ENCODE peak calls at places on chromosomes 2 and 18, in nine cellular contexts. X is RWPE1; T is hypothalamus; I is smooth muscle cell of the brain vasculature; U is coronary artery; H is right cardiac atrium; L is activated CD4-positive, alpha-beta T cell treated with anti-CD3 and anti-CD28 coated beads, Interleukin-2, amount 50 U/mL, for 24 hours; V is T-helper 2 cell; Y is hepatic stellate cell. E is an unnamed sample.

GRCh38 chr2:107719141-107719540 is 107.6 kb upstream of the RGPD4 start:
- DNase-seq in X (no peak), T (no peak), I (no peak), U (no peak), H (no peak), L (no peak), V (no peak), Y (no peak), E (no peak)

GRCh38 chr18:2872095-2872494 is 25.3 kb downstream of the EMILIN2 start:
- DNase-seq in X (no peak), T (no peak), I (no peak), U (peak), H (no peak), L (no peak), V (no peak), Y (no peak), E (no peak)

GRCh38 chr2:218046234-218046633 is 22.8 kb upstream of the RUFY4 start:
- DNase-seq in X (no peak), T (no peak), I (no peak), U (no peak), H (no peak), L (no peak), V (no peak), Y (no peak), E (no peak)

GRCh38 chr18:74902170-74902465 is 304.4 kb downstream of the ZNF407 start:
- DNase-seq in X (no peak), T (no peak), I (no peak), U (no peak), H (no peak), L (no peak), V (no peak), Y (no peak), E (no peak)

GRCh38 chr2:85888020-85888744 is 608 bp downstream of the ST3GAL5 start:
- DNase-seq in X (peak), T (no peak), I (no peak), U (no peak), H (peak), L (peak), V (peak), Y (no peak), E (peak)

GRCh38 chr2:182447843-182448242 is 21.0 kb upstream of the PDE1A start:
- DNase-seq in X (no peak), T (no peak), I (no peak), U (no peak), H (no peak), L (no peak), V (no peak), Y (no peak), E (no peak)

GRCh38 chr18:75297731-75298130 is 87.1 kb downstream of the TSHZ1 start:
- DNase-seq in X (no peak), T (no peak), I (no peak), U (no peak), H (no peak), L (no peak), V (no peak), Y (no peak), E (no peak)

GRCh38 chr2:1613731-1614354 is 130.5 kb downstream of the PXDN start:
- DNase-seq in X (no peak), T (no peak), I (peak), U (no peak), H (no peak), L (no peak), V (no peak), Y (no peak), E (no peak)

GRCh38 chr2:182618672-182619079 is 97.4 kb upstream of the DNAJC10 start:
- DNase-seq in X (no peak), T (no peak), I (no peak), U (no peak), H (no peak), L (no peak), V (no peak), Y (no peak), E (no peak)

GRCh38 chr2:237597680-237598145 is 7.2 kb upstream of the RAB17 start:
- DNase-seq in X (no peak), T (no peak), I (no peak), U (no peak), H (peak), L (no peak), V (no peak), Y (no peak), E (no peak)

GRCh38 chr2:232310189-232310588 is 68.4 kb upstream of the ALPP start:
- DNase-seq in X (no peak), T (no peak), I (no peak), U (peak), H (no peak), L (no peak), V (no peak), Y (no peak), E (no peak)

GRCh38 chr18:47756364-47757016 is 174.0 kb downstream of the SMAD2 start:
- DNase-seq in X (peak), T (peak), I (no peak), U (no peak), H (peak), L (peak), V (peak), Y (peak), E (peak)

GRCh38 chr2:106272202-106272807 is 78.2 kb upstream of the UXS1 start:
- DNase-seq in X (no peak), T (no peak), I (no peak), U (no peak), H (no peak), L (no peak), V (no peak), Y (no peak), E (no peak)

GRCh38 chr2:72813841-72814240 is 12.0 kb downstream of the EXOC6B start:
- DNase-seq in X (peak), T (no peak), I (no peak), U (no peak), H (no peak), L (no peak), V (no peak), Y (peak), E (no peak)

GRCh38 chr2:120673571-120674061 is 62.1 kb upstream of the GLI2 start:
- DNase-seq in X (no peak), T (no peak), I (no peak), U (peak), H (peak), L (no peak), V (no peak), Y (no peak), E (no peak)

GRCh38 chr2:122078451-122078850 is 323.0 kb downstream of the TSN start:
- DNase-seq in X (no peak), T (no peak), I (no peak), U (no peak), H (no peak), L (no peak), V (no peak), Y (peak), E (no peak)

GRCh38 chr2:235027558-235028214 is 75.9 kb downstream of the SH3BP4 start:
- DNase-seq in X (peak), T (no peak), I (no peak), U (no peak), H (no peak), L (no peak), V (no peak), Y (no peak), E (no peak)

GRCh38 chr18:11751305-11752115 is 62.4 kb downstream of the GNAL start:
- DNase-seq in X (no peak), T (no peak), I (no peak), U (no peak), H (no peak), L (no peak), V (no peak), Y (no peak), E (no peak)

GRCh38 chr2:109499549-109499948 is 114.2 kb downstream of the SEPTIN10 start:
- DNase-seq in X (no peak), T (no peak), I (no peak), U (no peak), H (peak), L (no peak), V (no peak), Y (no peak), E (no peak)

GRCh38 chr18:9469700-9470099 is 5.6 kb upstream of the RALBP1 start:
- DNase-seq in X (no peak), T (no peak), I (no peak), U (no peak), H (no peak), L (no peak), V (no peak), Y (no peak), E (no peak)

GRCh38 chr2:46970334-46971288 is 55.0 kb upstream of the MCFD2 start:
- DNase-seq in X (peak), T (no peak), I (no peak), U (peak), H (peak), L (no peak), V (no peak), Y (peak), E (no peak)

GRCh38 chr2:174588463-174588862 is 9.1 kb downstream of the WIPF1 start:
- DNase-seq in X (no peak), T (no peak), I (no peak), U (no peak), H (peak), L (no peak), V (no peak), Y (no peak), E (no peak)

GRCh38 chr2:134235771-134236170 is 18.1 kb upstream of the MGAT5 start:
- DNase-seq in X (no peak), T (no peak), I (no peak), U (no peak), H (no peak), L (no peak), V (no peak), Y (no peak), E (no peak)

GRCh38 chr2:15531095-15531854 is 29.9 kb downstream of the NBAS start:
- DNase-seq in X (no peak), T (no peak), I (no peak), U (no peak), H (no peak), L (no peak), V (no peak), Y (no peak), E (no peak)

GRCh38 chr2:218168016-218168415 is 1.3 kb upstream of the CXCR1 start:
- DNase-seq in X (no peak), T (no peak), I (no peak), U (no peak), H (no peak), L (no peak), V (no peak), Y (no peak), E (no peak)

GRCh38 chr2:168624028-168624427 is 168.0 kb downstream of the CERS6 start:
- DNase-seq in X (no peak), T (no peak), I (no peak), U (no peak), H (no peak), L (no peak), V (no peak), Y (no peak), E (no peak)

GRCh38 chr2:189685540-189686229 is 11.2 kb downstream of the ANKAR start:
- DNase-seq in X (no peak), T (no peak), I (no peak), U (no peak), H (peak), L (no peak), V (no peak), Y (peak), E (no peak)

GRCh38 chr2:189425676-189426075 is 15.6 kb upstream of the WDR75 start:
- DNase-seq in X (no peak), T (no peak), I (no peak), U (no peak), H (no peak), L (no peak), V (no peak), Y (no peak), E (no peak)

GRCh38 chr18:9947248-9947647 is 33.4 kb downstream of the VAPA start:
- DNase-seq in X (no peak), T (no peak), I (no peak), U (no peak), H (no peak), L (no peak), V (no peak), Y (no peak), E (no peak)

GRCh38 chr2:43175187-43175490 is 51.3 kb downstream of the ZFP36L2 start:
- DNase-seq in X (no peak), T (no peak), I (no peak), U (no peak), H (no peak), L (no peak), V (no peak), Y (no peak), E (no peak)

GRCh38 chr2:70981866-70982810 is 3.7 kb downstream of the ANKRD53 start:
- DNase-seq in X (no peak), T (no peak), I (no peak), U (peak), H (no peak), L (no peak), V (no peak), Y (no peak), E (no peak)

GRCh38 chr2:144948205-144948855 is 428.4 kb upstream of the ZEB2 start:
- DNase-seq in X (no peak), T (no peak), I (no peak), U (no peak), H (no peak), L (no peak), V (no peak), Y (no peak), E (no peak)

GRCh38 chr2:218031771-218032257 is 29.0 kb upstream of the TNS1 start:
- DNase-seq in X (no peak), T (no peak), I (no peak), U (no peak), H (peak), L (no peak), V (no peak), Y (no peak), E (no peak)

GRCh38 chr2:219452361-219453317 is 18.0 kb downstream of the SPEG start:
- DNase-seq in X (peak), T (peak), I (peak), U (peak), H (peak), L (no peak), V (no peak), Y (peak), E (no peak)